ENCODE peak calls at places on chromosomes 12 and 14, in five cellular contexts. One of them, this sample, is unnamed.

GRCh38 chr12:7144414-7145120 is 14.4 kb downstream of the CLSTN3 start:
- DNase-seq in activated T-helper 1 cell treated with Interleukin-2 at 50 U/mL for 16 hours: no peak
- DNase-seq in astrocyte of the spinal cord: peak
- DNase-seq in stimulated activated naive CD8-positive, alpha-beta T cell treated with anti-CD3 and anti-CD28 coated beads, Interleukin-15, amount 100 ng/mL, for 72 hours: no peak
- DNase-seq in frontal cortex: no peak
- DNase-seq in this sample: no peak

GRCh38 chr12:6376079-6376941 is 947 bp upstream of the SCNN1A start:
- DNase-seq in activated T-helper 1 cell treated with Interleukin-2 at 50 U/mL for 16 hours: no peak
- DNase-seq in astrocyte of the spinal cord: peak
- DNase-seq in stimulated activated naive CD8-positive, alpha-beta T cell treated with anti-CD3 and anti-CD28 coated beads, Interleukin-15, amount 100 ng/mL, for 72 hours: peak
- DNase-seq in frontal cortex: no peak
- DNase-seq in this sample: no peak

GRCh38 chr14:91261986-91262549 is 17.6 kb upstream of the GPR68 start:
- DNase-seq in activated T-helper 1 cell treated with Interleukin-2 at 50 U/mL for 16 hours: no peak
- DNase-seq in astrocyte of the spinal cord: no peak
- DNase-seq in stimulated activated naive CD8-positive, alpha-beta T cell treated with anti-CD3 and anti-CD28 coated beads, Interleukin-15, amount 100 ng/mL, for 72 hours: no peak
- DNase-seq in frontal cortex: no peak
- DNase-seq in this sample: no peak

GRCh38 chr12:108833757-108834472 is 23.5 kb downstream of the SSH1 start:
- DNase-seq in activated T-helper 1 cell treated with Interleukin-2 at 50 U/mL for 16 hours: no peak
- DNase-seq in astrocyte of the spinal cord: peak
- DNase-seq in stimulated activated naive CD8-positive, alpha-beta T cell treated with anti-CD3 and anti-CD28 coated beads, Interleukin-15, amount 100 ng/mL, for 72 hours: no peak
- DNase-seq in frontal cortex: no peak
- DNase-seq in this sample: no peak

GRCh38 chr14:49579841-49580240 is 6.3 kb downstream of the RPS29 start:
- DNase-seq in activated T-helper 1 cell treated with Interleukin-2 at 50 U/mL for 16 hours: no peak
- DNase-seq in astrocyte of the spinal cord: no peak
- DNase-seq in stimulated activated naive CD8-positive, alpha-beta T cell treated with anti-CD3 and anti-CD28 coated beads, Interleukin-15, amount 100 ng/mL, for 72 hours: no peak
- DNase-seq in frontal cortex: no peak
- DNase-seq in this sample: no peak

GRCh38 chr14:75297417-75298040 is 18.9 kb downstream of the FOS start:
- DNase-seq in activated T-helper 1 cell treated with Interleukin-2 at 50 U/mL for 16 hours: no peak
- DNase-seq in astrocyte of the spinal cord: no peak
- DNase-seq in stimulated activated naive CD8-positive, alpha-beta T cell treated with anti-CD3 and anti-CD28 coated beads, Interleukin-15, amount 100 ng/mL, for 72 hours: no peak
- DNase-seq in frontal cortex: no peak
- DNase-seq in this sample: no peak

GRCh38 chr12:131764738-131765137 is 53.8 kb downstream of the SFSWAP start:
- DNase-seq in activated T-helper 1 cell treated with Interleukin-2 at 50 U/mL for 16 hours: no peak
- DNase-seq in astrocyte of the spinal cord: no peak
- DNase-seq in stimulated activated naive CD8-positive, alpha-beta T cell treated with anti-CD3 and anti-CD28 coated beads, Interleukin-15, amount 100 ng/mL, for 72 hours: no peak
- DNase-seq in frontal cortex: no peak
- DNase-seq in this sample: no peak

GRCh38 chr14:105475916-105476845 is 1.6 kb downstream of the CRIP2 start:
- DNase-seq in activated T-helper 1 cell treated with Interleukin-2 at 50 U/mL for 16 hours: no peak
- DNase-seq in astrocyte of the spinal cord: peak
- DNase-seq in stimulated activated naive CD8-positive, alpha-beta T cell treated with anti-CD3 and anti-CD28 coated beads, Interleukin-15, amount 100 ng/mL, for 72 hours: no peak
- DNase-seq in frontal cortex: peak
- DNase-seq in this sample: no peak

GRCh38 chr14:102510616-102511520 is 1.3 kb upstream of the ANKRD9 start:
- DNase-seq in activated T-helper 1 cell treated with Interleukin-2 at 50 U/mL for 16 hours: no peak
- DNase-seq in astrocyte of the spinal cord: no peak
- DNase-seq in stimulated activated naive CD8-positive, alpha-beta T cell treated with anti-CD3 and anti-CD28 coated beads, Interleukin-15, amount 100 ng/mL, for 72 hours: peak
- DNase-seq in frontal cortex: no peak
- DNase-seq in this sample: no peak

GRCh38 chr14:23025181-23025788 is 9.4 kb downstream of the PSMB5 start:
- DNase-seq in activated T-helper 1 cell treated with Interleukin-2 at 50 U/mL for 16 hours: no peak
- DNase-seq in astrocyte of the spinal cord: no peak
- DNase-seq in stimulated activated naive CD8-positive, alpha-beta T cell treated with anti-CD3 and anti-CD28 coated beads, Interleukin-15, amount 100 ng/mL, for 72 hours: no peak
- DNase-seq in frontal cortex: no peak
- DNase-seq in this sample: no peak

GRCh38 chr12:59055204-59055839 is 135.0 kb upstream of the LRIG3 start:
- DNase-seq in activated T-helper 1 cell treated with Interleukin-2 at 50 U/mL for 16 hours: no peak
- DNase-seq in astrocyte of the spinal cord: peak
- DNase-seq in stimulated activated naive CD8-positive, alpha-beta T cell treated with anti-CD3 and anti-CD28 coated beads, Interleukin-15, amount 100 ng/mL, for 72 hours: no peak
- DNase-seq in frontal cortex: no peak
- DNase-seq in this sample: no peak

GRCh38 chr14:104093366-104094055 is 8.0 kb downstream of the ASPG start:
- DNase-seq in activated T-helper 1 cell treated with Interleukin-2 at 50 U/mL for 16 hours: no peak
- DNase-seq in astrocyte of the spinal cord: no peak
- DNase-seq in stimulated activated naive CD8-positive, alpha-beta T cell treated with anti-CD3 and anti-CD28 coated beads, Interleukin-15, amount 100 ng/mL, for 72 hours: no peak
- DNase-seq in frontal cortex: no peak
- DNase-seq in this sample: no peak

GRCh38 chr12:128654462-128654861 is 169.3 kb downstream of the SLC15A4 start:
- DNase-seq in activated T-helper 1 cell treated with Interleukin-2 at 50 U/mL for 16 hours: no peak
- DNase-seq in astrocyte of the spinal cord: no peak
- DNase-seq in stimulated activated naive CD8-positive, alpha-beta T cell treated with anti-CD3 and anti-CD28 coated beads, Interleukin-15, amount 100 ng/mL, for 72 hours: no peak
- DNase-seq in frontal cortex: no peak
- DNase-seq in this sample: no peak

GRCh38 chr12:42447371-42447786 is 121.4 kb downstream of the PPHLN1 start:
- DNase-seq in activated T-helper 1 cell treated with Interleukin-2 at 50 U/mL for 16 hours: no peak
- DNase-seq in astrocyte of the spinal cord: peak
- DNase-seq in stimulated activated naive CD8-positive, alpha-beta T cell treated with anti-CD3 and anti-CD28 coated beads, Interleukin-15, amount 100 ng/mL, for 72 hours: no peak
- DNase-seq in frontal cortex: no peak
- DNase-seq in this sample: no peak

This sample was measured in activated T-cell treated with anti-CD3 and anti-CD28 coated beads for 48 hours.